ENCODE peak calls at places on chromosomes 7 and 10, in eight cellular contexts. One of them, this sample, is unnamed. For H3K9me3, the result is how much of the 10 kb centered on the place peaks cover.

GRCh38 chr10:25506821-25507335 is 332.1 kb downstream of the GPR158 start:
- DNase-seq in uterus: no peak
- DNase-seq in fibroblast of lung: no peak
- DNase-seq in sigmoid colon: no peak
- DNase-seq in cardiac muscle cell: no peak
- DNase-seq in SK-N-SH: no peak
- DNase-seq in OCI-LY7: no peak
- DNase-seq in effector memory CD4-positive, alpha-beta T cell: no peak
- DNase-seq in this sample: no peak

GRCh38 chr7:143884276-143884977 is 17.5 kb downstream of the TCAF1 start:
- DNase-seq in uterus: no peak
- DNase-seq in fibroblast of lung: no peak
- DNase-seq in sigmoid colon: no peak
- DNase-seq in cardiac muscle cell: no peak
- DNase-seq in SK-N-SH: no peak
- DNase-seq in OCI-LY7: no peak
- DNase-seq in effector memory CD4-positive, alpha-beta T cell: no peak
- DNase-seq in this sample: no peak

GRCh38 chr7:108408294-108409004 is 47.8 kb downstream of the NRCAM start:
- DNase-seq in uterus: no peak
- DNase-seq in fibroblast of lung: peak
- DNase-seq in sigmoid colon: no peak
- DNase-seq in cardiac muscle cell: no peak
- DNase-seq in SK-N-SH: no peak
- DNase-seq in OCI-LY7: no peak
- DNase-seq in effector memory CD4-positive, alpha-beta T cell: no peak
- DNase-seq in this sample: no peak

GRCh38 chr7:44307301-44307900 is 18.0 kb downstream of the CAMK2B start:
- DNase-seq in uterus: no peak
- DNase-seq in fibroblast of lung: peak
- DNase-seq in sigmoid colon: no peak
- DNase-seq in cardiac muscle cell: peak
- DNase-seq in SK-N-SH: peak
- DNase-seq in OCI-LY7: peak
- DNase-seq in effector memory CD4-positive, alpha-beta T cell: no peak
- DNase-seq in this sample: no peak

GRCh38 chr7:45708046-45708950 is 134.1 kb downstream of the ADCY1 start:
- DNase-seq in uterus: no peak
- DNase-seq in fibroblast of lung: no peak
- DNase-seq in sigmoid colon: peak
- DNase-seq in cardiac muscle cell: no peak
- DNase-seq in SK-N-SH: no peak
- DNase-seq in OCI-LY7: no peak
- DNase-seq in effector memory CD4-positive, alpha-beta T cell: no peak
- DNase-seq in this sample: no peak

GRCh38 chr10:72083234-72084093 is 4.9 kb downstream of the SPOCK2 start:
- DNase-seq in uterus: no peak
- DNase-seq in fibroblast of lung: no peak
- DNase-seq in sigmoid colon: peak
- DNase-seq in cardiac muscle cell: no peak
- DNase-seq in SK-N-SH: no peak
- DNase-seq in OCI-LY7: no peak
- DNase-seq in effector memory CD4-positive, alpha-beta T cell: peak
- DNase-seq in this sample: no peak

GRCh38 chr7:29369909-29370488 is 175.4 kb downstream of the CHN2 start:
- DNase-seq in uterus: no peak
- DNase-seq in fibroblast of lung: no peak
- DNase-seq in sigmoid colon: no peak
- DNase-seq in cardiac muscle cell: peak
- DNase-seq in SK-N-SH: no peak
- DNase-seq in OCI-LY7: no peak
- DNase-seq in effector memory CD4-positive, alpha-beta T cell: no peak
- DNase-seq in this sample: no peak

GRCh38 chr7:72098812-72099211 is 313.3 kb downstream of the CALN1 start:
- DNase-seq in uterus: no peak
- DNase-seq in fibroblast of lung: no peak
- DNase-seq in sigmoid colon: peak
- DNase-seq in cardiac muscle cell: no peak
- DNase-seq in SK-N-SH: peak
- DNase-seq in OCI-LY7: no peak
- DNase-seq in effector memory CD4-positive, alpha-beta T cell: no peak
- DNase-seq in this sample: peak

GRCh38 chr7:157739056-157739455 is 402.3 kb downstream of the DNAJB6 start:
- DNase-seq in uterus: no peak
- DNase-seq in fibroblast of lung: no peak
- DNase-seq in sigmoid colon: no peak
- DNase-seq in cardiac muscle cell: no peak
- DNase-seq in SK-N-SH: no peak
- DNase-seq in OCI-LY7: no peak
- DNase-seq in effector memory CD4-positive, alpha-beta T cell: no peak
- DNase-seq in this sample: peak

GRCh38 chr7:95545007-95545615 is 51.2 kb downstream of the PDK4 start:
- DNase-seq in uterus: peak
- DNase-seq in fibroblast of lung: peak
- DNase-seq in sigmoid colon: peak
- DNase-seq in cardiac muscle cell: peak
- DNase-seq in SK-N-SH: no peak
- DNase-seq in OCI-LY7: no peak
- DNase-seq in effector memory CD4-positive, alpha-beta T cell: no peak
- DNase-seq in this sample: no peak

GRCh38 chr7:141710301-141710700 is 2.1 kb downstream of the WEE2 start:
- DNase-seq in uterus: no peak
- DNase-seq in fibroblast of lung: no peak
- DNase-seq in sigmoid colon: no peak
- DNase-seq in cardiac muscle cell: no peak
- DNase-seq in SK-N-SH: no peak
- DNase-seq in OCI-LY7: no peak
- DNase-seq in effector memory CD4-positive, alpha-beta T cell: no peak
- DNase-seq in this sample: no peak

GRCh38 chr10:122504551-122504950 is 43.2 kb downstream of the HTRA1 start:
- DNase-seq in uterus: peak
- DNase-seq in fibroblast of lung: peak
- DNase-seq in sigmoid colon: peak
- DNase-seq in cardiac muscle cell: peak
- DNase-seq in SK-N-SH: peak
- DNase-seq in OCI-LY7: no peak
- DNase-seq in effector memory CD4-positive, alpha-beta T cell: no peak
- DNase-seq in this sample: peak

GRCh38 chr7:112421666-112422486 is 28.4 kb upstream of the IFRD1 start:
- DNase-seq in uterus: no peak
- DNase-seq in fibroblast of lung: no peak
- DNase-seq in sigmoid colon: no peak
- DNase-seq in cardiac muscle cell: peak
- DNase-seq in SK-N-SH: no peak
- DNase-seq in OCI-LY7: peak
- DNase-seq in effector memory CD4-positive, alpha-beta T cell: no peak
- DNase-seq in this sample: no peak

GRCh38 chr10:75438275-75438674 is 6.9 kb downstream of the LRMDA start:
- DNase-seq in uterus: no peak
- DNase-seq in fibroblast of lung: no peak
- DNase-seq in sigmoid colon: no peak
- DNase-seq in cardiac muscle cell: no peak
- DNase-seq in SK-N-SH: no peak
- DNase-seq in OCI-LY7: no peak
- DNase-seq in effector memory CD4-positive, alpha-beta T cell: no peak
- DNase-seq in this sample: no peak

GRCh38 chr7:143849785-143850479 is 52.0 kb downstream of the TCAF1 start:
- DNase-seq in uterus: no peak
- DNase-seq in fibroblast of lung: no peak
- DNase-seq in sigmoid colon: no peak
- DNase-seq in cardiac muscle cell: no peak
- DNase-seq in SK-N-SH: no peak
- DNase-seq in OCI-LY7: no peak
- DNase-seq in effector memory CD4-positive, alpha-beta T cell: no peak
- DNase-seq in this sample: no peak

GRCh38 chr7:44073664-44074348 is 8.4 kb upstream of the PGAM2 start:
- DNase-seq in uterus: peak
- DNase-seq in fibroblast of lung: no peak
- DNase-seq in sigmoid colon: peak
- DNase-seq in cardiac muscle cell: no peak
- DNase-seq in SK-N-SH: no peak
- DNase-seq in OCI-LY7: no peak
- DNase-seq in effector memory CD4-positive, alpha-beta T cell: no peak
- DNase-seq in this sample: peak

GRCh38 chr7:75646551-75647102 is 92.1 kb downstream of the HIP1 start:
- DNase-seq in uterus: no peak
- DNase-seq in fibroblast of lung: no peak
- DNase-seq in sigmoid colon: no peak
- DNase-seq in cardiac muscle cell: no peak
- DNase-seq in SK-N-SH: no peak
- DNase-seq in OCI-LY7: no peak
- DNase-seq in effector memory CD4-positive, alpha-beta T cell: no peak
- DNase-seq in this sample: no peak

GRCh38 chr7:29748286-29749099 is 57.8 kb upstream of the WIPF3 start:
- DNase-seq in uterus: no peak
- DNase-seq in fibroblast of lung: peak
- DNase-seq in sigmoid colon: no peak
- DNase-seq in cardiac muscle cell: peak
- DNase-seq in SK-N-SH: peak
- DNase-seq in OCI-LY7: peak
- DNase-seq in effector memory CD4-positive, alpha-beta T cell: no peak
- DNase-seq in this sample: no peak

GRCh38 chr7:46153951-46154787 is 233.1 kb upstream of the IGFBP3 start:
- DNase-seq in uterus: no peak
- DNase-seq in fibroblast of lung: no peak
- DNase-seq in sigmoid colon: no peak
- DNase-seq in cardiac muscle cell: no peak
- DNase-seq in SK-N-SH: no peak
- DNase-seq in OCI-LY7: no peak
- DNase-seq in effector memory CD4-positive, alpha-beta T cell: no peak
- DNase-seq in this sample: no peak

GRCh38 chr7:70116244-70116643 is 518.0 kb downstream of the AUTS2 start:
- DNase-seq in uterus: no peak
- DNase-seq in fibroblast of lung: no peak
- DNase-seq in sigmoid colon: no peak
- DNase-seq in cardiac muscle cell: no peak
- DNase-seq in SK-N-SH: no peak
- DNase-seq in OCI-LY7: no peak
- DNase-seq in effector memory CD4-positive, alpha-beta T cell: no peak
- DNase-seq in this sample: no peak

GRCh38 chr7:129530881-129531391 is 28.6 kb downstream of the SMKR1 start:
- DNase-seq in uterus: no peak
- DNase-seq in fibroblast of lung: peak
- DNase-seq in sigmoid colon: no peak
- DNase-seq in cardiac muscle cell: peak
- DNase-seq in SK-N-SH: no peak
- DNase-seq in OCI-LY7: no peak
- DNase-seq in effector memory CD4-positive, alpha-beta T cell: no peak
- DNase-seq in this sample: no peak

GRCh38 chr10:99976886-99977391 is 32.8 kb downstream of the DNMBP start:
- DNase-seq in uterus: no peak
- DNase-seq in fibroblast of lung: peak
- DNase-seq in sigmoid colon: no peak
- DNase-seq in cardiac muscle cell: peak
- DNase-seq in SK-N-SH: no peak
- DNase-seq in OCI-LY7: no peak
- DNase-seq in effector memory CD4-positive, alpha-beta T cell: no peak
- DNase-seq in this sample: no peak

GRCh38 chr7:105161366-105161765 is 147.4 kb downstream of the KMT2E start:
- DNase-seq in uterus: no peak
- DNase-seq in fibroblast of lung: no peak
- DNase-seq in sigmoid colon: no peak
- DNase-seq in cardiac muscle cell: no peak
- DNase-seq in SK-N-SH: no peak
- DNase-seq in OCI-LY7: no peak
- DNase-seq in effector memory CD4-positive, alpha-beta T cell: no peak
- DNase-seq in this sample: no peak

GRCh38 chr10:103287992-103288391 is 11.1 kb downstream of the INA start:
- DNase-seq in uterus: no peak
- DNase-seq in fibroblast of lung: no peak
- DNase-seq in sigmoid colon: no peak
- DNase-seq in cardiac muscle cell: no peak
- DNase-seq in SK-N-SH: no peak
- DNase-seq in OCI-LY7: no peak
- DNase-seq in effector memory CD4-positive, alpha-beta T cell: no peak
- DNase-seq in this sample: no peak
- H3K4me3 ChIP-seq in uterus: no peak
- H3K4me3 ChIP-seq in fibroblast of lung: no peak
- H3K4me3 ChIP-seq in sigmoid colon: no peak
- H3K4me3 ChIP-seq in cardiac muscle cell: no peak
- H3K4me3 ChIP-seq in SK-N-SH: no peak
- H3K4me3 ChIP-seq in OCI-LY7: no peak
- H3K4me3 ChIP-seq in effector memory CD4-positive, alpha-beta T cell: no peak
- H3K4me3 ChIP-seq in this sample: no peak

GRCh38 chr10:37885850-37886249 is 28.4 kb upstream of the ZNF248 start:
- DNase-seq in uterus: no peak
- DNase-seq in fibroblast of lung: no peak
- DNase-seq in sigmoid colon: no peak
- DNase-seq in cardiac muscle cell: no peak
- DNase-seq in SK-N-SH: no peak
- DNase-seq in OCI-LY7: no peak
- DNase-seq in effector memory CD4-positive, alpha-beta T cell: no peak
- DNase-seq in this sample: no peak
- H3K9me3 ChIP-seq in uterus: under half
- H3K9me3 ChIP-seq in fibroblast of lung: under half
- H3K9me3 ChIP-seq in sigmoid colon: under half
- H3K9me3 ChIP-seq in cardiac muscle cell: under half
- H3K9me3 ChIP-seq in SK-N-SH: under half
- H3K9me3 ChIP-seq in OCI-LY7: under half
- H3K9me3 ChIP-seq in effector memory CD4-positive, alpha-beta T cell: under half
- H3K9me3 ChIP-seq in this sample: under half

GRCh38 chr10:69553328-69553727 is 19.9 kb downstream of the NEUROG3 start:
- DNase-seq in uterus: no peak
- DNase-seq in fibroblast of lung: no peak
- DNase-seq in sigmoid colon: no peak
- DNase-seq in cardiac muscle cell: no peak
- DNase-seq in SK-N-SH: no peak
- DNase-seq in OCI-LY7: no peak
- DNase-seq in effector memory CD4-positive, alpha-beta T cell: no peak
- DNase-seq in this sample: no peak
- H3K4me3 ChIP-seq in uterus: no peak
- H3K4me3 ChIP-seq in fibroblast of lung: no peak
- H3K4me3 ChIP-seq in sigmoid colon: no peak
- H3K4me3 ChIP-seq in cardiac muscle cell: no peak
- H3K4me3 ChIP-seq in SK-N-SH: no peak
- H3K4me3 ChIP-seq in OCI-LY7: no peak
- H3K4me3 ChIP-seq in effector memory CD4-positive, alpha-beta T cell: no peak
- H3K4me3 ChIP-seq in this sample: no peak

GRCh38 chr10:42419789-42420188 is 218.6 kb downstream of the ZNF33B start:
- DNase-seq in uterus: no peak
- DNase-seq in fibroblast of lung: no peak
- DNase-seq in sigmoid colon: no peak
- DNase-seq in cardiac muscle cell: no peak
- DNase-seq in SK-N-SH: no peak
- DNase-seq in OCI-LY7: no peak
- DNase-seq in effector memory CD4-positive, alpha-beta T cell: no peak
- DNase-seq in this sample: no peak

GRCh38 chr10:42422911-42423310 is 215.5 kb downstream of the ZNF33B start:
- DNase-seq in uterus: no peak
- DNase-seq in fibroblast of lung: no peak
- DNase-seq in sigmoid colon: no peak
- DNase-seq in cardiac muscle cell: no peak
- DNase-seq in SK-N-SH: no peak
- DNase-seq in OCI-LY7: no peak
- DNase-seq in effector memory CD4-positive, alpha-beta T cell: no peak
- DNase-seq in this sample: no peak

DNA sequence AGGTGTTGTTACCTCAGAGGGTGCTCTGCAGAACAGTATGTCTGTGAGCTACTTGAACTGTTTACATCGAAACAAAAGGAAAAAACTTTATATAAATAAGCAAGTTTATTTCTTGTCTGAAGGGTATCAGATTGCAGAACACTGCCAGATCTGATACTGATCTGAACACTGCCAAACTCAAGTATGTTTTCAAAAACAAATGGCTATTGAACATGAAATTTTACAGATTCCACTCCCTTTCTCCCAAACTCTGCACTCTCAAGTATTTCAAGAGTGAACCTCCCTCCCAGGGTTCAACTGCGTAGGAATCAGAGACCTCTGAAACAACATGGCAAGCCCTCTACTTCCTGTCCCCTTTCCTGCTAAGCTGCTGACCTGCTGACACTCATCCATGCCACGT is 216.6 kb downstream of the ZNF33B start:
- DNase-seq in uterus: no peak
- DNase-seq in fibroblast of lung: no peak
- DNase-seq in sigmoid colon: no peak
- DNase-seq in cardiac muscle cell: no peak
- DNase-seq in SK-N-SH: no peak
- DNase-seq in OCI-LY7: no peak
- DNase-seq in effector memory CD4-positive, alpha-beta T cell: no peak
- DNase-seq in this sample: no peak
- H3K9me3 ChIP-seq in uterus: under half
- H3K9me3 ChIP-seq in fibroblast of lung: under half
- H3K9me3 ChIP-seq in sigmoid colon: under half
- H3K9me3 ChIP-seq in cardiac muscle cell: under half
- H3K9me3 ChIP-seq in SK-N-SH: under half
- H3K9me3 ChIP-seq in OCI-LY7: under half
- H3K9me3 ChIP-seq in effector memory CD4-positive, alpha-beta T cell: under half
- H3K9me3 ChIP-seq in this sample: under half